ENCODE peak calls at places on chromosomes 5 and 9, in ten cellular contexts. One of them, this sample, is unnamed. For H3K4me1, the result is how much of the 10 kb centered on the place peaks cover.

GRCh38 chr9:126108240-126108639 is 218.4 kb upstream of the MVB12B start:
- DNase-seq in breast epithelium: no peak
- DNase-seq in A549: no peak
- DNase-seq in heart left ventricle: no peak
- DNase-seq in tibial nerve: no peak
- DNase-seq in uterus: no peak
- DNase-seq in HCT116: no peak
- DNase-seq in stomach: no peak
- DNase-seq in right lobe of liver: no peak
- DNase-seq in upper lobe of left lung: no peak
- DNase-seq in this sample: no peak

GRCh38 chr9:23551171-23551795 is 274.8 kb downstream of the ELAVL2 start:
- DNase-seq in breast epithelium: no peak
- DNase-seq in A549: no peak
- DNase-seq in heart left ventricle: no peak
- DNase-seq in tibial nerve: no peak
- DNase-seq in uterus: no peak
- DNase-seq in HCT116: no peak
- DNase-seq in stomach: no peak
- DNase-seq in right lobe of liver: no peak
- DNase-seq in upper lobe of left lung: no peak
- DNase-seq in this sample: no peak

GRCh38 chr5:24642022-24642421 is 2.8 kb downstream of the CDH10 start:
- DNase-seq in breast epithelium: no peak
- DNase-seq in A549: no peak
- DNase-seq in heart left ventricle: no peak
- DNase-seq in tibial nerve: no peak
- DNase-seq in uterus: no peak
- DNase-seq in HCT116: no peak
- DNase-seq in stomach: no peak
- DNase-seq in right lobe of liver: no peak
- DNase-seq in upper lobe of left lung: no peak
- DNase-seq in this sample: no peak

GRCh38 chr5:124744170-124744911 is 2.1 kb downstream of the ZNF608 start:
- DNase-seq in breast epithelium: no peak
- DNase-seq in A549: no peak
- DNase-seq in heart left ventricle: peak
- DNase-seq in tibial nerve: no peak
- DNase-seq in uterus: peak
- DNase-seq in HCT116: no peak
- DNase-seq in stomach: peak
- DNase-seq in right lobe of liver: peak
- DNase-seq in upper lobe of left lung: peak
- DNase-seq in this sample: peak

GRCh38 chr5:88785396-88786216 is 97.4 kb downstream of the MEF2C start:
- DNase-seq in breast epithelium: no peak
- DNase-seq in A549: peak
- DNase-seq in heart left ventricle: no peak
- DNase-seq in tibial nerve: no peak
- DNase-seq in uterus: peak
- DNase-seq in HCT116: peak
- DNase-seq in stomach: no peak
- DNase-seq in right lobe of liver: no peak
- DNase-seq in upper lobe of left lung: no peak
- DNase-seq in this sample: peak

GRCh38 chr5:172533399-172534228 is 79.3 kb upstream of the SH3PXD2B start:
- DNase-seq in breast epithelium: no peak
- DNase-seq in A549: no peak
- DNase-seq in heart left ventricle: no peak
- DNase-seq in tibial nerve: no peak
- DNase-seq in uterus: no peak
- DNase-seq in HCT116: no peak
- DNase-seq in stomach: no peak
- DNase-seq in right lobe of liver: no peak
- DNase-seq in upper lobe of left lung: peak
- DNase-seq in this sample: peak

GRCh38 chr5:134028496-134028895 is 23.7 kb upstream of the VDAC1 start:
- DNase-seq in breast epithelium: no peak
- DNase-seq in A549: no peak
- DNase-seq in heart left ventricle: no peak
- DNase-seq in tibial nerve: no peak
- DNase-seq in uterus: no peak
- DNase-seq in HCT116: no peak
- DNase-seq in stomach: no peak
- DNase-seq in right lobe of liver: no peak
- DNase-seq in upper lobe of left lung: no peak
- DNase-seq in this sample: no peak

GRCh38 chr5:57155033-57155432 is 18.8 kb upstream of the GPBP1 start:
- DNase-seq in breast epithelium: no peak
- DNase-seq in A549: no peak
- DNase-seq in heart left ventricle: no peak
- DNase-seq in tibial nerve: no peak
- DNase-seq in uterus: no peak
- DNase-seq in HCT116: no peak
- DNase-seq in stomach: no peak
- DNase-seq in right lobe of liver: no peak
- DNase-seq in upper lobe of left lung: no peak
- DNase-seq in this sample: no peak

GRCh38 chr5:14261856-14262611 is 118.9 kb downstream of the TRIO start:
- DNase-seq in breast epithelium: no peak
- DNase-seq in A549: no peak
- DNase-seq in heart left ventricle: no peak
- DNase-seq in tibial nerve: no peak
- DNase-seq in uterus: no peak
- DNase-seq in HCT116: no peak
- DNase-seq in stomach: no peak
- DNase-seq in right lobe of liver: no peak
- DNase-seq in upper lobe of left lung: no peak
- DNase-seq in this sample: no peak

GRCh38 chr5:14263700-14264099 is 120.6 kb downstream of the TRIO start:
- DNase-seq in breast epithelium: no peak
- DNase-seq in A549: no peak
- DNase-seq in heart left ventricle: no peak
- DNase-seq in tibial nerve: no peak
- DNase-seq in uterus: no peak
- DNase-seq in HCT116: no peak
- DNase-seq in stomach: no peak
- DNase-seq in right lobe of liver: no peak
- DNase-seq in upper lobe of left lung: no peak
- DNase-seq in this sample: peak

GRCh38 chr5:14260637-14261036 is 117.5 kb downstream of the TRIO start:
- DNase-seq in breast epithelium: no peak
- DNase-seq in A549: no peak
- DNase-seq in heart left ventricle: no peak
- DNase-seq in tibial nerve: no peak
- DNase-seq in uterus: no peak
- DNase-seq in HCT116: no peak
- DNase-seq in stomach: no peak
- DNase-seq in right lobe of liver: no peak
- DNase-seq in upper lobe of left lung: no peak
- DNase-seq in this sample: no peak

GRCh38 chr5:14258840-14259239 is 115.7 kb downstream of the TRIO start:
- DNase-seq in breast epithelium: no peak
- DNase-seq in A549: no peak
- DNase-seq in heart left ventricle: no peak
- DNase-seq in tibial nerve: no peak
- DNase-seq in uterus: no peak
- DNase-seq in HCT116: no peak
- DNase-seq in stomach: no peak
- DNase-seq in right lobe of liver: no peak
- DNase-seq in upper lobe of left lung: no peak
- DNase-seq in this sample: no peak

GRCh38 chr5:14261237-14261636 is 118.1 kb downstream of the TRIO start:
- DNase-seq in breast epithelium: no peak
- DNase-seq in A549: no peak
- DNase-seq in heart left ventricle: no peak
- DNase-seq in tibial nerve: no peak
- DNase-seq in uterus: no peak
- DNase-seq in HCT116: no peak
- DNase-seq in stomach: no peak
- DNase-seq in right lobe of liver: no peak
- DNase-seq in upper lobe of left lung: no peak
- DNase-seq in this sample: no peak
- H3K4me1 ChIP-seq in breast epithelium: under half
- H3K4me1 ChIP-seq in A549: half or more
- H3K4me1 ChIP-seq in heart left ventricle: under half
- H3K4me1 ChIP-seq in tibial nerve: under half
- H3K4me1 ChIP-seq in uterus: under half
- H3K4me1 ChIP-seq in HCT116: under half
- H3K4me1 ChIP-seq in stomach: under half
- H3K4me1 ChIP-seq in right lobe of liver: under half
- H3K4me1 ChIP-seq in upper lobe of left lung: under half
- H3K4me1 ChIP-seq in this sample: under half

GRCh38 chr9:100098887-100099721 is at the start of the genes ERP44 and INVS:
- DNase-seq in breast epithelium: peak
- DNase-seq in A549: peak
- DNase-seq in heart left ventricle: peak
- DNase-seq in tibial nerve: peak
- DNase-seq in uterus: peak
- DNase-seq in HCT116: peak
- DNase-seq in stomach: peak
- DNase-seq in right lobe of liver: peak
- DNase-seq in upper lobe of left lung: peak
- DNase-seq in this sample: peak

GRCh38 chr9:100096378-100096916 is 2.4 kb downstream of the ERP44 start:
- DNase-seq in breast epithelium: no peak
- DNase-seq in A549: no peak
- DNase-seq in heart left ventricle: no peak
- DNase-seq in tibial nerve: no peak
- DNase-seq in uterus: no peak
- DNase-seq in HCT116: no peak
- DNase-seq in stomach: no peak
- DNase-seq in right lobe of liver: no peak
- DNase-seq in upper lobe of left lung: no peak
- DNase-seq in this sample: no peak

GRCh38 chr9:100099722-100100042 is 639 bp downstream of the INVS start:
- DNase-seq in breast epithelium: no peak
- DNase-seq in A549: no peak
- DNase-seq in heart left ventricle: no peak
- DNase-seq in tibial nerve: no peak
- DNase-seq in uterus: peak
- DNase-seq in HCT116: peak
- DNase-seq in stomach: no peak
- DNase-seq in right lobe of liver: no peak
- DNase-seq in upper lobe of left lung: no peak
- DNase-seq in this sample: no peak

GRCh38 chr9:100100268-100100667 is 1.2 kb downstream of the INVS start:
- DNase-seq in breast epithelium: no peak
- DNase-seq in A549: no peak
- DNase-seq in heart left ventricle: no peak
- DNase-seq in tibial nerve: no peak
- DNase-seq in uterus: no peak
- DNase-seq in HCT116: no peak
- DNase-seq in stomach: no peak
- DNase-seq in right lobe of liver: no peak
- DNase-seq in upper lobe of left lung: no peak
- DNase-seq in this sample: no peak

DNA sequence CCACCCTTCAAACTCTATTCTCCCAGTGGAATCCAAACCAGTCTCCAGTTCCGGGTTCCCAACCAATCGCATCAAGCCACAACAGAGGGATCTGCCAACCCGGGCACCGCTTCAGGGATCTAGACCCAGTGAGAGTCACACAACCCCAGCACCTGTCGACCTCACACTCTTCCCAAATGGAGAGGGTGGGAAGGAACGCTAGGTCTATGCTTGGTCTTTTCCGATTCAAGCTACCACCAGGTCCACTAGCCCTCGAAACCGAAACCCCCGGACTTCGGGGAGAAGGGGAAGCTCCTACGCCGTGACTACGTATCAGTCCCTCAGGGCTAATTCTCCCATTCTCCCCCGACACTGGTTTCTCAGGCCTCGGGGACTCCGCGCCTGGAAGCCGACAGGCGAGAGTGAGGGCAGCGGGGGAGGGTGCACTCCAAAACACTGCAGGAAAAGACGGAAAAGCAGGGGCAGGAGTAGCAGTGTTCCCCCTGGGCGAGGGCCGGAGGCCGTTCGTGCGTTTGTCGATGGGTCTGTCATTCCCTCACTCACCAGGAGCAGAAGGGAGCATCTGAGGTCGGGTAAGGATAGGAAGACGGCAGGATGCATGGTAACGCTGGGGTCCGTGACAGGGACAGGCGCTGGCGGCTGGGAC is 436 bp downstream of the ERP44 start:
- DNase-seq in breast epithelium: no peak
- DNase-seq in A549: peak
- DNase-seq in heart left ventricle: no peak
- DNase-seq in tibial nerve: no peak
- DNase-seq in uterus: peak
- DNase-seq in HCT116: peak
- DNase-seq in stomach: peak
- DNase-seq in right lobe of liver: peak
- DNase-seq in upper lobe of left lung: no peak
- DNase-seq in this sample: peak
- H3K27ac ChIP-seq in breast epithelium: peak
- H3K27ac ChIP-seq in A549: peak
- H3K27ac ChIP-seq in heart left ventricle: peak
- H3K27ac ChIP-seq in tibial nerve: peak
- H3K27ac ChIP-seq in uterus: peak
- H3K27ac ChIP-seq in HCT116: peak
- H3K27ac ChIP-seq in stomach: peak
- H3K27ac ChIP-seq in right lobe of liver: peak
- H3K27ac ChIP-seq in upper lobe of left lung: peak
- H3K27ac ChIP-seq in this sample: peak

GRCh38 chr5:119268387-119269060 is 87.3 kb upstream of the TNFAIP8 start:
- DNase-seq in breast epithelium: peak
- DNase-seq in A549: peak
- DNase-seq in heart left ventricle: peak
- DNase-seq in tibial nerve: peak
- DNase-seq in uterus: peak
- DNase-seq in HCT116: peak
- DNase-seq in stomach: peak
- DNase-seq in right lobe of liver: peak
- DNase-seq in upper lobe of left lung: peak
- DNase-seq in this sample: peak
- TF ChIP-seq POLR2A in breast epithelium: peak
- TF ChIP-seq POLR2A in A549: peak
- TF ChIP-seq POLR2A in heart left ventricle: no peak
- TF ChIP-seq POLR2A in tibial nerve: no peak
- TF ChIP-seq POLR2A in uterus: peak
- TF ChIP-seq POLR2A in HCT116: peak
- TF ChIP-seq POLR2A in stomach: no peak
- TF ChIP-seq POLR2A in right lobe of liver: peak
- TF ChIP-seq POLR2A in upper lobe of left lung: peak
- TF ChIP-seq POLR2A in this sample: peak

GRCh38 chr5:54884195-54884536 is 101.2 kb downstream of the ESM1 start:
- DNase-seq in breast epithelium: no peak
- DNase-seq in A549: no peak
- DNase-seq in heart left ventricle: no peak
- DNase-seq in tibial nerve: no peak
- DNase-seq in uterus: no peak
- DNase-seq in HCT116: no peak
- DNase-seq in stomach: no peak
- DNase-seq in right lobe of liver: no peak
- DNase-seq in upper lobe of left lung: no peak
- DNase-seq in this sample: no peak

GRCh38 chr5:54883374-54884194 is 101.8 kb downstream of the ESM1 start:
- DNase-seq in breast epithelium: no peak
- DNase-seq in A549: no peak
- DNase-seq in heart left ventricle: peak
- DNase-seq in tibial nerve: peak
- DNase-seq in uterus: peak
- DNase-seq in HCT116: no peak
- DNase-seq in stomach: peak
- DNase-seq in right lobe of liver: no peak
- DNase-seq in upper lobe of left lung: peak
- DNase-seq in this sample: peak

GRCh38 chr5:54882101-54882500 is 103.3 kb downstream of the ESM1 start:
- DNase-seq in breast epithelium: no peak
- DNase-seq in A549: no peak
- DNase-seq in heart left ventricle: no peak
- DNase-seq in tibial nerve: no peak
- DNase-seq in uterus: no peak
- DNase-seq in HCT116: no peak
- DNase-seq in stomach: no peak
- DNase-seq in right lobe of liver: no peak
- DNase-seq in upper lobe of left lung: no peak
- DNase-seq in this sample: no peak

GRCh38 chr5:54882841-54883240 is 102.6 kb downstream of the ESM1 start:
- DNase-seq in breast epithelium: no peak
- DNase-seq in A549: no peak
- DNase-seq in heart left ventricle: no peak
- DNase-seq in tibial nerve: no peak
- DNase-seq in uterus: no peak
- DNase-seq in HCT116: no peak
- DNase-seq in stomach: no peak
- DNase-seq in right lobe of liver: no peak
- DNase-seq in upper lobe of left lung: no peak
- DNase-seq in this sample: no peak

GRCh38 chr5:54881286-54882005 is 103.9 kb downstream of the ESM1 start:
- DNase-seq in breast epithelium: no peak
- DNase-seq in A549: no peak
- DNase-seq in heart left ventricle: no peak
- DNase-seq in tibial nerve: no peak
- DNase-seq in uterus: no peak
- DNase-seq in HCT116: no peak
- DNase-seq in stomach: no peak
- DNase-seq in right lobe of liver: no peak
- DNase-seq in upper lobe of left lung: no peak
- DNase-seq in this sample: no peak
- H3K4me1 ChIP-seq in breast epithelium: under half
- H3K4me1 ChIP-seq in A549: under half
- H3K4me1 ChIP-seq in heart left ventricle: under half
- H3K4me1 ChIP-seq in tibial nerve: under half
- H3K4me1 ChIP-seq in uterus: under half
- H3K4me1 ChIP-seq in HCT116: under half
- H3K4me1 ChIP-seq in stomach: under half
- H3K4me1 ChIP-seq in right lobe of liver: under half
- H3K4me1 ChIP-seq in upper lobe of left lung: under half
- H3K4me1 ChIP-seq in this sample: under half

This sample was measured in prostate gland.